ENCODE peak calls at places on chromosome 7, in ten cellular contexts. I, Y, Z, P, E, S, X, D, L and C are unnamed samples.

GRCh38 chr7:36784991-36785940 is 61.0 kb upstream of the AOAH start:
- DNase-seq in I (peak; percentile 61), Y (no peak), Z (peak; percentile 28), P (peak; percentile 44), E (peak; percentile 60), S (peak; percentile 92), X (peak; percentile 95), D (no peak), L (peak; percentile 71), C (no peak)

GRCh38 chr7:124201768-124202349 is 169.0 kb upstream of the TMEM229A start:
- DNase-seq in I (no peak), Y (no peak), Z (no peak), P (no peak), E (no peak), S (no peak), X (no peak), D (no peak), L (no peak), C (no peak)

GRCh38 chr7:45185028-45185863 is 27.7 kb downstream of the RAMP3 start:
- DNase-seq in I (no peak), Y (no peak), Z (no peak), P (peak; percentile 13), E (peak; percentile 13), S (no peak), X (no peak), D (no peak), L (no peak), C (no peak)

GRCh38 chr7:137934176-137934826 is 67.6 kb downstream of the CREB3L2 start:
- DNase-seq in I (no peak), Y (no peak), Z (no peak), P (no peak), E (no peak), S (no peak), X (no peak), D (no peak), L (no peak), C (no peak)

GRCh38 chr7:94452257-94452656 is 57.4 kb upstream of the CASD1 start:
- DNase-seq in I (no peak), Y (no peak), Z (no peak), P (no peak), E (no peak), S (no peak), X (no peak), D (no peak), L (no peak), C (no peak)

GRCh38 chr7:70434376-70434775 is 697.6 kb upstream of the GALNT17 start:
- DNase-seq in I (no peak), Y (no peak), Z (no peak), P (no peak), E (no peak), S (no peak), X (no peak), D (no peak), L (no peak), C (no peak)

GRCh38 chr7:68629-69028 is 123.7 kb upstream of the FAM20C start:
- DNase-seq in I (no peak), Y (no peak), Z (no peak), P (no peak), E (no peak), S (no peak), X (no peak), D (no peak), L (no peak), C (no peak)

GRCh38 chr7:71486856-71487628 is 355.1 kb downstream of the GALNT17 start:
- DNase-seq in I (no peak), Y (peak; percentile 31), Z (no peak), P (no peak), E (no peak), S (no peak), X (no peak), D (no peak), L (no peak), C (no peak)

GRCh38 chr7:51035696-51036095 is 253.0 kb upstream of the GRB10 start:
- DNase-seq in I (no peak), Y (peak; percentile 41), Z (no peak), P (no peak), E (no peak), S (no peak), X (no peak), D (no peak), L (no peak), C (no peak)

GRCh38 chr7:66110861-66111260 is 3.8 kb upstream of the CRCP start:
- DNase-seq in I (no peak), Y (peak; percentile 91), Z (no peak), P (no peak), E (no peak), S (no peak), X (no peak), D (no peak), L (no peak), C (peak; percentile 72)

GRCh38 chr7:482521-483083 is 37.0 kb downstream of the PDGFA start:
- DNase-seq in I (no peak), Y (no peak), Z (no peak), P (no peak), E (no peak), S (no peak), X (no peak), D (no peak), L (no peak), C (no peak)

GRCh38 chr7:135757719-135758411 is 9.3 kb upstream of the FAM180A start:
- DNase-seq in I (no peak), Y (peak; percentile 95), Z (peak; percentile 43), P (no peak), E (no peak), S (no peak), X (no peak), D (no peak), L (no peak), C (no peak)

GRCh38 chr7:118080947-118081346 is 103.0 kb upstream of the LSM8 start:
- DNase-seq in I (no peak), Y (peak; percentile 46), Z (no peak), P (no peak), E (no peak), S (no peak), X (no peak), D (peak; percentile 49), L (no peak), C (peak; percentile 26)

GRCh38 chr7:100867040-100867795 is at the start of gene TRIP6:
- DNase-seq in I (peak; percentile 87), Y (peak; percentile 94), Z (peak; percentile 93), P (peak; percentile 65), E (peak; percentile 72), S (peak; percentile 85), X (peak; percentile 15), D (peak; percentile 86), L (peak; percentile 47), C (peak; percentile 77)

GRCh38 chr7:157408258-157409101 is 71.7 kb downstream of the DNAJB6 start:
- DNase-seq in I (no peak), Y (no peak), Z (no peak), P (no peak), E (no peak), S (no peak), X (no peak), D (no peak), L (no peak), C (no peak)

GRCh38 chr7:131071786-131072504 is 255.7 kb upstream of the MKLN1 start:
- DNase-seq in I (no peak), Y (peak; percentile 98), Z (no peak), P (peak; percentile 39), E (no peak), S (peak; percentile 23), X (no peak), D (no peak), L (no peak), C (peak; percentile 89)

GRCh38 chr7:28037220-28038010 is 143.2 kb downstream of the JAZF1 start:
- DNase-seq in I (no peak), Y (peak; percentile 96), Z (no peak), P (no peak), E (no peak), S (no peak), X (no peak), D (no peak), L (no peak), C (peak; percentile 98)

GRCh38 chr7:151785681-151785965 is 91.3 kb downstream of the PRKAG2 start:
- DNase-seq in I (no peak), Y (no peak), Z (no peak), P (no peak), E (no peak), S (no peak), X (no peak), D (no peak), L (no peak), C (no peak)

GRCh38 chr7:144824360-144824759 is 11.5 kb downstream of the TPK1 start:
- DNase-seq in I (no peak), Y (peak; percentile 87), Z (no peak), P (no peak), E (no peak), S (no peak), X (no peak), D (no peak), L (no peak), C (no peak)

GRCh38 chr7:81308643-81309354 is 389.9 kb upstream of the SEMA3C start:
- DNase-seq in I (no peak), Y (peak; percentile 41), Z (no peak), P (no peak), E (no peak), S (no peak), X (no peak), D (no peak), L (no peak), C (no peak)

GRCh38 chr7:16338065-16338464 is 83.3 kb downstream of the CRPPA start:
- DNase-seq in I (no peak), Y (no peak), Z (no peak), P (no peak), E (no peak), S (no peak), X (no peak), D (no peak), L (no peak), C (no peak)

GRCh38 chr7:27196287-27196739 is 3.6 kb downstream of the HOXA13 start:
- DNase-seq in I (peak; percentile 82), Y (peak; percentile 83), Z (peak; percentile 92), P (peak; percentile 83), E (peak; percentile 77), S (peak; percentile 72), X (peak; percentile 53), D (peak; percentile 72), L (peak; percentile 88), C (no peak)

GRCh38 chr7:29146082-29146706 is at the start of gene CPVL:
- DNase-seq in I (peak; percentile 53), Y (no peak), Z (peak; percentile 91), P (peak; percentile 28), E (no peak), S (no peak), X (no peak), D (peak; percentile 78), L (no peak), C (no peak)

GRCh38 chr7:19113855-19114590 is 3.4 kb downstream of the TWIST1 start:
- DNase-seq in I (no peak), Y (peak; percentile 66), Z (no peak), P (no peak), E (no peak), S (no peak), X (no peak), D (no peak), L (no peak), C (no peak)

GRCh38 chr7:27921081-27921836 is 181.3 kb downstream of the TAX1BP1 start:
- DNase-seq in I (peak; percentile 53), Y (peak; percentile 91), Z (peak; percentile 43), P (no peak), E (no peak), S (peak; percentile 60), X (no peak), D (no peak), L (no peak), C (peak; percentile 78)